ENCODE peak calls at places on chromosomes 3 and 15, in seven cellular contexts. One of them, this sample, is unnamed.

GRCh38 chr3:107432013-107432515 is 54.8 kb downstream of the CCDC54 start:
- DNase-seq in coronary artery: no peak
- DNase-seq in DND-41: no peak
- DNase-seq in thoracic aorta: no peak
- DNase-seq in lower lobe of right lung: no peak
- DNase-seq in heart right ventricle: no peak
- DNase-seq in substantia nigra: no peak
- DNase-seq in this sample: no peak

GRCh38 chr3:13616359-13616758 is 67.4 kb downstream of the FBLN2 start:
- DNase-seq in thoracic aorta: no peak
- DNase-seq in substantia nigra: no peak
- DNase-seq in DND-41: no peak
- DNase-seq in heart right ventricle: no peak
- DNase-seq in lower lobe of right lung: peak
- DNase-seq in coronary artery: no peak
- DNase-seq in this sample: no peak

GRCh38 chr3:128205616-128206015 is 52.3 kb downstream of the EEFSEC start:
- DNase-seq in thoracic aorta: no peak
- DNase-seq in lower lobe of right lung: no peak
- DNase-seq in heart right ventricle: no peak
- DNase-seq in substantia nigra: no peak
- DNase-seq in coronary artery: no peak
- DNase-seq in DND-41: no peak
- DNase-seq in this sample: no peak

GRCh38 chr3:113533534-113533892 is 1.2 kb downstream of the SIDT1 start:
- DNase-seq in thoracic aorta: no peak
- DNase-seq in lower lobe of right lung: no peak
- DNase-seq in coronary artery: no peak
- DNase-seq in heart right ventricle: no peak
- DNase-seq in DND-41: peak
- DNase-seq in substantia nigra: no peak
- DNase-seq in this sample: no peak

GRCh38 chr3:132038198-132038825 is 3.5 kb upstream of the CPNE4 start:
- DNase-seq in thoracic aorta: no peak
- DNase-seq in heart right ventricle: no peak
- DNase-seq in coronary artery: no peak
- DNase-seq in substantia nigra: no peak
- DNase-seq in lower lobe of right lung: no peak
- DNase-seq in DND-41: no peak
- DNase-seq in this sample: no peak

GRCh38 chr3:143847787-143848631 is at the start of gene SLC9A9:
- DNase-seq in substantia nigra: peak
- DNase-seq in DND-41: peak
- DNase-seq in coronary artery: no peak
- DNase-seq in lower lobe of right lung: peak
- DNase-seq in heart right ventricle: peak
- DNase-seq in thoracic aorta: no peak
- DNase-seq in this sample: no peak

GRCh38 chr3:36868614-36869436 is 76.0 kb downstream of the TRANK1 start:
- DNase-seq in coronary artery: no peak
- DNase-seq in thoracic aorta: no peak
- DNase-seq in substantia nigra: peak
- DNase-seq in DND-41: peak
- DNase-seq in heart right ventricle: no peak
- DNase-seq in lower lobe of right lung: no peak
- DNase-seq in this sample: peak

GRCh38 chr3:191721390-191721801 is 260.4 kb downstream of the PYDC2 start:
- DNase-seq in heart right ventricle: no peak
- DNase-seq in coronary artery: no peak
- DNase-seq in DND-41: no peak
- DNase-seq in substantia nigra: no peak
- DNase-seq in lower lobe of right lung: no peak
- DNase-seq in thoracic aorta: no peak
- DNase-seq in this sample: no peak

GRCh38 chr3:36707623-36708409 is 56.5 kb downstream of the DCLK3 start:
- DNase-seq in lower lobe of right lung: no peak
- DNase-seq in coronary artery: no peak
- DNase-seq in DND-41: no peak
- DNase-seq in thoracic aorta: no peak
- DNase-seq in substantia nigra: no peak
- DNase-seq in heart right ventricle: no peak
- DNase-seq in this sample: peak

GRCh38 chr15:74278269-74278668 is 42.1 kb downstream of the CCDC33 start:
- DNase-seq in substantia nigra: no peak
- DNase-seq in DND-41: no peak
- DNase-seq in coronary artery: no peak
- DNase-seq in lower lobe of right lung: no peak
- DNase-seq in heart right ventricle: no peak
- DNase-seq in thoracic aorta: no peak
- DNase-seq in this sample: no peak

GRCh38 chr15:80437492-80437891 is 33.3 kb downstream of the ARNT2 start:
- DNase-seq in substantia nigra: no peak
- DNase-seq in thoracic aorta: no peak
- DNase-seq in coronary artery: no peak
- DNase-seq in heart right ventricle: no peak
- DNase-seq in lower lobe of right lung: no peak
- DNase-seq in DND-41: no peak
- DNase-seq in this sample: peak

GRCh38 chr3:71589132-71589531 is 5.6 kb upstream of the FOXP1 start:
- DNase-seq in coronary artery: no peak
- DNase-seq in heart right ventricle: no peak
- DNase-seq in substantia nigra: no peak
- DNase-seq in lower lobe of right lung: no peak
- DNase-seq in DND-41: no peak
- DNase-seq in thoracic aorta: no peak
- DNase-seq in this sample: no peak

GRCh38 chr3:197514786-197515090 is 41.0 kb downstream of the BDH1 start:
- DNase-seq in lower lobe of right lung: no peak
- DNase-seq in heart right ventricle: no peak
- DNase-seq in coronary artery: no peak
- DNase-seq in substantia nigra: no peak
- DNase-seq in DND-41: no peak
- DNase-seq in thoracic aorta: no peak
- DNase-seq in this sample: no peak

GRCh38 chr15:72474912-72475601 is 927 bp downstream of the ARIH1 start:
- DNase-seq in lower lobe of right lung: peak
- DNase-seq in thoracic aorta: peak
- DNase-seq in substantia nigra: peak
- DNase-seq in coronary artery: peak
- DNase-seq in DND-41: peak
- DNase-seq in heart right ventricle: peak
- DNase-seq in this sample: peak

GRCh38 chr3:52986049-52986448 is 59.8 kb downstream of the SFMBT1 start:
- DNase-seq in substantia nigra: no peak
- DNase-seq in DND-41: no peak
- DNase-seq in heart right ventricle: no peak
- DNase-seq in coronary artery: no peak
- DNase-seq in thoracic aorta: no peak
- DNase-seq in lower lobe of right lung: no peak
- DNase-seq in this sample: no peak

GRCh38 chr3:148697311-148698189 is at the start of gene AGTR1:
- DNase-seq in substantia nigra: no peak
- DNase-seq in heart right ventricle: peak
- DNase-seq in lower lobe of right lung: peak
- DNase-seq in coronary artery: peak
- DNase-seq in DND-41: no peak
- DNase-seq in thoracic aorta: peak
- DNase-seq in this sample: no peak

GRCh38 chr3:49358217-49358883 is at the start of gene GPX1:
- DNase-seq in thoracic aorta: peak
- DNase-seq in lower lobe of right lung: peak
- DNase-seq in coronary artery: peak
- DNase-seq in substantia nigra: peak
- DNase-seq in heart right ventricle: peak
- DNase-seq in DND-41: peak
- DNase-seq in this sample: peak

GRCh38 chr3:49900491-49901153 is 3.1 kb downstream of the MST1R start:
- DNase-seq in coronary artery: no peak
- DNase-seq in substantia nigra: no peak
- DNase-seq in thoracic aorta: peak
- DNase-seq in lower lobe of right lung: peak
- DNase-seq in heart right ventricle: peak
- DNase-seq in DND-41: no peak
- DNase-seq in this sample: no peak

GRCh38 chr3:107884719-107885460 is 205.9 kb downstream of the CD47 start:
- DNase-seq in lower lobe of right lung: no peak
- DNase-seq in substantia nigra: no peak
- DNase-seq in DND-41: no peak
- DNase-seq in heart right ventricle: no peak
- DNase-seq in coronary artery: no peak
- DNase-seq in thoracic aorta: no peak
- DNase-seq in this sample: peak

GRCh38 chr15:65376767-65377104 is 1.1 kb downstream of the IGDCC3 start:
- DNase-seq in coronary artery: no peak
- DNase-seq in substantia nigra: no peak
- DNase-seq in lower lobe of right lung: no peak
- DNase-seq in thoracic aorta: no peak
- DNase-seq in DND-41: no peak
- DNase-seq in heart right ventricle: no peak
- DNase-seq in this sample: no peak

GRCh38 chr15:78213956-78214355 is 20.4 kb downstream of the ACSBG1 start:
- DNase-seq in thoracic aorta: no peak
- DNase-seq in coronary artery: peak
- DNase-seq in heart right ventricle: no peak
- DNase-seq in DND-41: no peak
- DNase-seq in lower lobe of right lung: no peak
- DNase-seq in substantia nigra: no peak
- DNase-seq in this sample: no peak

GRCh38 chr3:32432711-32433530 is 41.3 kb downstream of the CMTM7 start:
- DNase-seq in lower lobe of right lung: no peak
- DNase-seq in DND-41: peak
- DNase-seq in heart right ventricle: no peak
- DNase-seq in coronary artery: no peak
- DNase-seq in substantia nigra: no peak
- DNase-seq in thoracic aorta: no peak
- DNase-seq in this sample: peak

GRCh38 chr15:63476229-63476632 is 28.2 kb upstream of the USP3 start:
- DNase-seq in substantia nigra: no peak
- DNase-seq in coronary artery: no peak
- DNase-seq in heart right ventricle: no peak
- DNase-seq in thoracic aorta: no peak
- DNase-seq in lower lobe of right lung: no peak
- DNase-seq in DND-41: no peak
- DNase-seq in this sample: no peak

GRCh38 chr15:38560456-38560926 is 4.1 kb downstream of the RASGRP1 start:
- DNase-seq in lower lobe of right lung: no peak
- DNase-seq in thoracic aorta: no peak
- DNase-seq in DND-41: no peak
- DNase-seq in coronary artery: no peak
- DNase-seq in substantia nigra: no peak
- DNase-seq in heart right ventricle: no peak
- DNase-seq in this sample: no peak

DNA sequence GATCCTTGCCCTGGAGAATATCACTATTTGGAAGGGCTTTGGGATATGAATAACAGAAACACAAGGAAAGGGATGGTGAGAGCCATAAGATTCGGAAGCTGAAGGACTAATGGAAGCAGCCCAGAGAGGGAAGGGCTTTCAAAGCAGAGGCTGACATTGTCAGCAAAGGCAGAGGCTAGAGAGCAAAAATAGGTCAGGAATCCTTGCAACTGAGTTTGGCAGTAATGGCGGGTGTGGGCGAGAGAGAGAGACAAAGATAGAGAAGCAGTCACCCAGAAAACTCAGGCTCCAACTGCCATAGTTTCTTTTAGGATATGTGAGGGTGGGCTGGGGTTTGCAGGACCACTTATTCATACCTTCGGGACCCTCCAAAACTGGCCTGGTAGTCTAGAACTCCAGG is 248.6 kb downstream of the OPA1 start:
- DNase-seq in thoracic aorta: no peak
- DNase-seq in substantia nigra: no peak
- DNase-seq in DND-41: no peak
- DNase-seq in heart right ventricle: no peak
- DNase-seq in lower lobe of right lung: no peak
- DNase-seq in coronary artery: no peak
- DNase-seq in this sample: no peak
- H3K27ac ChIP-seq in thoracic aorta: no peak
- H3K27ac ChIP-seq in substantia nigra: no peak
- H3K27ac ChIP-seq in DND-41: no peak
- H3K27ac ChIP-seq in heart right ventricle: no peak
- H3K27ac ChIP-seq in lower lobe of right lung: no peak
- H3K27ac ChIP-seq in coronary artery: no peak
- H3K27ac ChIP-seq in this sample: no peak

DNA sequence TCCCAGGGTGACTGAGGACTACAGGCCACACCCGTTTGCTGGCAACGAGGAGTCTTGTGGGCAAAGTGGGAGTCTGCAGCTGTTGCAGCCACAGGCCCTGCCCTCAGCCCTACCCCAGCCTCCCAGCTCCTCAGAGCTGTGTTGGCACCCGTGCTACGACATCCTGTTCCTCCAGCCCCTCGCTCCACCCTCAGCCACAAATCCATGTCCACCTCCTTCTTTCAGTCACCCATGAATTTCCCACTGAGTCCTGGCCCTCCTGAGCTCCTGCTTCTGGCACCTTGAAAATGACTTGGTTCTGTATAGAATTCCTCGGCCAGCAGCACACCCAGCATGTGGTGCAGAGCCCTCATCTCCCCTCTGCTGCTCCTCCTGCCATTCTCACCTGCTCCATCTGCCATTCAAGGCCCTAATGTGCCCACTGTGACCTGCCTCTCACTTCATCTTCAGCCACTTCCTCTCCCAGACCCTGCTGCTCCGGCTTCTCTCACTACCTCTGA is 20.9 kb upstream of the VILL start:
- DNase-seq in lower lobe of right lung: no peak
- DNase-seq in DND-41: no peak
- DNase-seq in thoracic aorta: no peak
- DNase-seq in substantia nigra: no peak
- DNase-seq in heart right ventricle: no peak
- DNase-seq in coronary artery: no peak
- DNase-seq in this sample: no peak
- H3K27ac ChIP-seq in lower lobe of right lung: peak
- H3K27ac ChIP-seq in DND-41: no peak
- H3K27ac ChIP-seq in thoracic aorta: no peak
- H3K27ac ChIP-seq in substantia nigra: peak
- H3K27ac ChIP-seq in heart right ventricle: peak
- H3K27ac ChIP-seq in coronary artery: no peak
- H3K27ac ChIP-seq in this sample: no peak

GRCh38 chr3:46399557-46399956 is 7.3 kb downstream of the CCR5AS start:
- DNase-seq in thoracic aorta: no peak
- DNase-seq in lower lobe of right lung: no peak
- DNase-seq in DND-41: no peak
- DNase-seq in substantia nigra: no peak
- DNase-seq in coronary artery: no peak
- DNase-seq in heart right ventricle: no peak
- DNase-seq in this sample: no peak
- H3K27ac ChIP-seq in thoracic aorta: no peak
- H3K27ac ChIP-seq in lower lobe of right lung: no peak
- H3K27ac ChIP-seq in DND-41: peak
- H3K27ac ChIP-seq in substantia nigra: no peak
- H3K27ac ChIP-seq in coronary artery: no peak
- H3K27ac ChIP-seq in heart right ventricle: no peak
- H3K27ac ChIP-seq in this sample: no peak

GRCh38 chr3:194138098-194138474 is 2.1 kb downstream of the HES1 start:
- DNase-seq in DND-41: no peak
- DNase-seq in lower lobe of right lung: no peak
- DNase-seq in substantia nigra: no peak
- DNase-seq in coronary artery: no peak
- DNase-seq in thoracic aorta: no peak
- DNase-seq in heart right ventricle: no peak
- DNase-seq in this sample: no peak
- H3K27ac ChIP-seq in DND-41: peak
- H3K27ac ChIP-seq in lower lobe of right lung: peak
- H3K27ac ChIP-seq in substantia nigra: no peak
- H3K27ac ChIP-seq in coronary artery: peak
- H3K27ac ChIP-seq in thoracic aorta: peak
- H3K27ac ChIP-seq in heart right ventricle: peak
- H3K27ac ChIP-seq in this sample: no peak

This sample was measured in HL-60.